ENCODE peak calls at places on chromosomes 5 and 9, in four cellular contexts. J is heart right ventricle, W is kidney, I is stomach. C is an unnamed sample.

GRCh38 chr9:134966697-134967546 is 49.2 kb upstream of the FCN1 start:
- DNase-seq in I (no peak), W (peak; percentile 65), J (no peak), C (no peak)

GRCh38 chr5:94674841-94675382 is 56.4 kb downstream of the SLF1 start:
- DNase-seq in W (no peak), J (no peak), I (no peak), C (no peak)

GRCh38 chr9:4164356-4164755 is 135.5 kb downstream of the GLIS3 start:
- DNase-seq in W (no peak), J (no peak), I (no peak), C (no peak)

GRCh38 chr5:151156732-151157402 is 712 bp downstream of the ANXA6 start:
- DNase-seq in I (no peak), J (no peak), W (no peak), C (peak; percentile 30)

GRCh38 chr9:129469188-129469987 is 151.5 kb downstream of the C9orf50 start:
- DNase-seq in J (no peak), W (peak; percentile 64), I (no peak), C (no peak)

GRCh38 chr9:19379283-19379682 is 753 bp downstream of the RPS6 start:
- DNase-seq in I (no peak), J (no peak), W (no peak), C (no peak)

GRCh38 chr5:86679529-86679928 is 61.8 kb downstream of the COX7C start:
- DNase-seq in W (no peak), I (peak; percentile 29), J (no peak), C (peak; percentile 57)

GRCh38 chr5:862367-863243 is 11.8 kb upstream of the ZDHHC11 start:
- DNase-seq in W (no peak), I (no peak), J (peak; percentile 8), C (peak; percentile 54)

GRCh38 chr9:29753638-29754037 is 2180.4 kb upstream of the C9orf72 start:
- DNase-seq in W (no peak), J (no peak), I (no peak), C (no peak)

GRCh38 chr5:38563624-38564023 is 7.2 kb upstream of the LIFR start:
- DNase-seq in J (no peak), I (no peak), W (no peak), C (no peak)

GRCh38 chr9:35756275-35756742 is 2.2 kb upstream of the MSMP start:
- DNase-seq in J (peak; percentile 63), I (peak; percentile 74), W (peak; percentile 88), C (peak; percentile 76)

GRCh38 chr5:126508962-126509279 is 85.7 kb downstream of the GRAMD2B start:
- DNase-seq in W (no peak), I (no peak), J (no peak), C (no peak)

GRCh38 chr9:133934512-133935221 is 57.5 kb downstream of the VAV2 start:
- DNase-seq in J (peak; percentile 44), I (no peak), W (no peak), C (no peak)

GRCh38 chr5:33973271-33973670 is 11.2 kb downstream of the SLC45A2 start:
- DNase-seq in J (no peak), I (no peak), W (no peak), C (no peak)

GRCh38 chr5:145062280-145062679 is 772.9 kb downstream of the PRELID2 start:
- DNase-seq in J (no peak), W (no peak), I (no peak), C (no peak)

GRCh38 chr5:94830520-94830919 is 212.1 kb downstream of the SLF1 start:
- DNase-seq in J (no peak), W (no peak), I (no peak), C (no peak)

DNA sequence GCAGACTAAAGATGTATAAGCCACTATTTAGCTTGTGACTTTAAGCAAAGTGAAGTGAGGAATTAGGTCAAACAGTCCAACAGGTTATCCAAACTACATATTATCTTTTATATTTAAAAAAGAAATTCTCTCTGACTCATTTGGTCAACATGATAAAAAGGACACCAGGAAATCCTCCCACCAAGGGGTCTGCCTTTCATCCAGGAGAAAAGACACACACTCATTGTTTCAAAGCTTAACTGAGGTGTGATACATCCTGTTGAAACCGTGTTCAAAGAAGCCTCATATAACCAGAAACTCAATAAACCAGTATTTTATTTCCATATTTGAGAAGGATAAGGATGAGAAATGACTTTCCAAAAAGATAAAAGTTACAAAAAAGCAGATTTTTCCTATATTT is 417.1 kb downstream of the HCN1 start:
- DNase-seq in J (no peak), I (no peak), W (no peak), C (no peak)
- H3K4me3 ChIP-seq in J (no peak overlapping the region), I (no peak overlapping the region), W (no peak overlapping the region), C (no peak overlapping the region)

GRCh38 chr5:103467831-103468230 is 94.8 kb downstream of the NUDT12 start:
- DNase-seq in I (no peak), W (no peak), J (no peak), C (no peak)

GRCh38 chr5:103461223-103461622 is 101.4 kb downstream of the NUDT12 start:
- DNase-seq in W (no peak), I (no peak), J (no peak), C (no peak)

GRCh38 chr5:103466494-103466893 is 96.1 kb downstream of the NUDT12 start:
- DNase-seq in I (no peak), J (no peak), W (no peak), C (no peak)

GRCh38 chr5:103465891-103466290 is 96.7 kb downstream of the NUDT12 start:
- DNase-seq in I (no peak), J (no peak), W (no peak), C (no peak)

DNA sequence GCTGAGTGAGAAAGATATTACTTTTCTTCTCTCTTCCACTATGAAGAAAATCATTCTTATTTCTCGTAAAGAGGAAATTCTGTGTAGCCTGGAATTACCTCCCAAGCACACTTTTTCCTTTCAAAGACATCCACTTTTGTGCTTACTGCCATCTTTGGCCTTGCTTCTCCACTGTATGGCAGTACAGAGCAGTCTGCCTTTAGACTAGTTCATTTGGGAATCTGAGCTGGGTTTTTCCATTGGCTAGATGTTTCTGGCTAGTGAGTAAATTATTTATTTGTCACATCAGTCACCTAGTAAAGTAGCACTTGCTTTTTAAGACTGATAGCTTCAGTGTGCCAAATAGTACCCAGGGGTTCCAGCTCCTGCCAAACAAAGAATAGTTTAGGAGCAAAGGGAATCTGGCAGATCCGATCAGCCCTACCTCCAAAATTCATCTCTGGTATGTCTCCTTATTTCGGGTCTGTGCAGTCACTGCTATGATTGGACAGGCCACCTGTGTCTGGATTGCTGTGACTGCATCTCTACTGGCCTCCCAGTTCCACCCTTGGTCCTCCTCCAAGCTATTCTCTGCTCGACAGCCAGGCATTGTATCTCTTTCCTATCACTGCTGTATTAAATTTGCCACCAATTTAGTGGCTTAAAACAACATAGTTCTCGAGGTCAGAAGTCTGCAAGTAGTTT is 97.6 kb downstream of the NUDT12 start:
- DNase-seq in W (no peak), J (no peak), I (no peak), C (no peak)
- H3K4me1 ChIP-seq in W (no peaks in the 10 kb centered on the region), J (no peaks in the 10 kb centered on the region), I (no peaks in the 10 kb centered on the region), C (peaks cover 8% of the 10 kb centered on the region)

DNA sequence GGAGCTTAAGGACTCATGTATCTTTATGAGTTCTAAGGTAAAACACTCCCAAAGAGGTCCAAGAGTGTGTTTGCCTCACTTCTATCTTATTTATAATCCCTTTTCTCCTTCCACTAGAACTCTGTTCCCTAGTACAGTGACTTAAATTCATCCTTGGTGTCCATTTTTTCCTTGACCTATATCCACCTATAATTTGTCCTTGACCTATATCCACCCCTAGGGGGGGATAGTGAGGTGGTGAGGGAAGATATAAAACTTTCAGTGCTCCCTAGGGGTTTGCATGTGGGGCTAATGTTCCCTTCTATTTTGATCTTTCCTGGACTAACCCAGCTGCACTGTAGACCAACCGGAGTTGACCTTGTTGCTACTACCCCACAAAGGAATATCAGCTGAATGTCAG is 83.5 kb upstream of the GNAQ start:
- DNase-seq in I (no peak), W (no peak), J (no peak), C (no peak)
- TF ChIP-seq CTCF in I (no peak), W (no peak), J (no peak), C (no peak)

DNA sequence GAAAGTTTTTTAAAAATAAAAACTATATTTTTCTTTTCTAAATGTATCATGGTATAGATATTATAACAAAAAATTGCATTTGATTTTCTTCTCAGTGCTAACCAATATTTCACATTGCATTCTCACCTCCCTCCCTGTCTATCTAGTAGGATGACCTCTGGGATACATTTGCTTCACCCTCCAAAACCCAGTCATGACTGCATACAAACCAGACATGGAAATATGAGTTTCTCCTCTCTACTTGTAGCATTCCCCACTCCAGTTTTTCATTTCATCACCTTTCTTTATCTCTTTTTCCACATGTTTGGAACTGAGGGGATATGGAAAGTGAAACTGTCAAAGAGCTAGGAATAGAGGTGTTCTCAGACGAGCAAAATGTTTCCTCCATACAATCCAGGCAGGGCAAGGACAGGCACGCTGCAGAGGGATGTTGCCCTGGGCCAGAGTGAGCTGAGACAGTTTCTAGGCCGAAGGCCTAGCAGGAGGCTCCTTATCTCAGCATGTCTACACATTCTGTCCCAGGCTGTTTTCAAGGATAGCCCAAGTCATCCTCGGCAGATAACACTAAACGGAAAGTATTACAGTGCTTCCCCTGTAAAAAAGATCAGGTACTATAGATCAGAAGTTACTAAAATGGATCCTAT is 46.7 kb downstream of the MEF2C start:
- DNase-seq in J (peak; percentile 39), I (no peak), W (no peak), C (no peak)
- H3K4me3 ChIP-seq in J (peak overlapping the region; percentile 25), I (peak overlapping the region; percentile 18), W (peak overlapping the region; percentile 48), C (no peak overlapping the region)